ENCODE peak calls at places on chromosomes 11 and 22, in five cellular contexts. G, U, K, I and S are unnamed samples.
A peak's percentile ranks its signal among the peaks of the same experiment; 100 is the strongest.

GRCh38 chr11:4808476-4808875 is 4.3 kb upstream of the OR52R1 start:
- DNase-seq in G (no peak), U (no peak), K (no peak), I (no peak), S (no peak)

GRCh38 chr11:429391-429790 is 12.4 kb downstream of the ANO9 start:
- DNase-seq in G (no peak), U (no peak), K (no peak), I (peak; percentile 52), S (no peak)

GRCh38 chr11:65558002-65558784 is at the start of gene LTBP3:
- DNase-seq in G (peak; percentile 72), U (peak; percentile 69), K (peak; percentile 42), I (peak; percentile 90), S (peak; percentile 89)

GRCh38 chr22:19325296-19325950 is 33.9 kb upstream of the CLTCL1 start:
- DNase-seq in G (peak; percentile 38), U (no peak), K (no peak), I (no peak), S (no peak)

GRCh38 chr11:36718481-36718880 is 120.4 kb upstream of the RAG2 start:
- DNase-seq in G (no peak), U (peak; percentile 35), K (no peak), I (no peak), S (no peak)

GRCh38 chr22:26972281-26972680 is 314.9 kb downstream of the MIAT start:
- DNase-seq in G (no peak), U (no peak), K (no peak), I (no peak), S (no peak)

GRCh38 chr11:29321293-29322132 is 695.3 kb downstream of the KCNA4 start:
- DNase-seq in G (peak; percentile 81), U (no peak), K (no peak), I (no peak), S (peak; percentile 55)

GRCh38 chr11:111301004-111301839 is 2.9 kb downstream of the POU2AF3 start:
- DNase-seq in G (no peak), U (no peak), K (no peak), I (no peak), S (no peak)

GRCh38 chr11:117002639-117003305 is 95.5 kb downstream of the SIK3 start:
- DNase-seq in G (no peak), U (no peak), K (no peak), I (no peak), S (no peak)

GRCh38 chr11:85951049-85951405 is 95.8 kb downstream of the CCDC83 start:
- DNase-seq in G (no peak), U (no peak), K (no peak), I (no peak), S (no peak)

GRCh38 chr11:17845431-17845881 is 110.9 kb downstream of the KCNC1 start:
- DNase-seq in G (peak; percentile 89), U (no peak), K (no peak), I (no peak), S (no peak)

GRCh38 chr22:30861688-30862552 is 106.7 kb downstream of the MORC2 start:
- DNase-seq in G (no peak), U (no peak), K (no peak), I (peak; percentile 25), S (peak; percentile 2)

GRCh38 chr11:128283445-128283844 is 303.9 kb downstream of the ETS1 start:
- DNase-seq in G (no peak), U (no peak), K (no peak), I (no peak), S (no peak)

GRCh38 chr11:17743808-17744119 is 9.2 kb downstream of the KCNC1 start:
- DNase-seq in G (peak; percentile 66), U (no peak), K (no peak), I (no peak), S (no peak)

GRCh38 chr11:93541884-93542752 is 1.1 kb downstream of the SMCO4 start:
- DNase-seq in G (peak; percentile 77), U (peak; percentile 59), K (peak; percentile 31), I (peak; percentile 62), S (peak; percentile 63)

GRCh38 chr22:50739894-50740293 is 1.9 kb downstream of the ACR start:
- DNase-seq in G (no peak), U (no peak), K (no peak), I (no peak), S (no peak)

GRCh38 chr11:46697303-46697702 is 3.1 kb downstream of the ARHGAP1 start:
- DNase-seq in G (no peak), U (no peak), K (no peak), I (peak; percentile 77), S (no peak)

GRCh38 chr11:61080526-61080925 is 21.8 kb upstream of the CD5 start:
- DNase-seq in G (no peak), U (no peak), K (no peak), I (no peak), S (no peak)

GRCh38 chr11:1762537-1763302 is 1.0 kb downstream of the CTSD start:
- DNase-seq in G (peak; percentile 75), U (no peak), K (no peak), I (no peak), S (peak; percentile 71)

GRCh38 chr22:21076907-21077625 is 31.3 kb downstream of the LRRC74B start:
- DNase-seq in G (no peak), U (no peak), K (no peak), I (no peak), S (no peak)

GRCh38 chr11:113901141-113901540 is 3.5 kb upstream of the HTR3B start:
- DNase-seq in G (no peak), U (no peak), K (no peak), I (no peak), S (no peak)

GRCh38 chr22:34702279-34702678 is 363.7 kb upstream of the ISX start:
- DNase-seq in G (no peak), U (no peak), K (no peak), I (no peak), S (no peak)

GRCh38 chr11:12961615-12962014 is 47.5 kb upstream of the RASSF10 start:
- DNase-seq in G (peak; percentile 16), U (no peak), K (no peak), I (peak; percentile 22), S (no peak)

GRCh38 chr11:33617672-33618362 is 82.8 kb downstream of the C11orf91 start:
- DNase-seq in G (peak; percentile 43), U (no peak), K (no peak), I (no peak), S (no peak)

GRCh38 chr11:114348200-114349191 is 51.8 kb downstream of the C11orf71 start:
- DNase-seq in G (peak; percentile 92), U (peak; percentile 64), K (peak; percentile 26), I (peak; percentile 15), S (peak; percentile 80)

GRCh38 chr11:128207861-128208321 is 379.5 kb downstream of the ETS1 start:
- DNase-seq in G (peak; percentile 99), U (no peak), K (no peak), I (no peak), S (peak; percentile 26)

GRCh38 chr22:19748139-19748538 is 12.4 kb upstream of the TBX1 start:
- DNase-seq in G (no peak), U (no peak), K (no peak), I (no peak), S (no peak)

DNA sequence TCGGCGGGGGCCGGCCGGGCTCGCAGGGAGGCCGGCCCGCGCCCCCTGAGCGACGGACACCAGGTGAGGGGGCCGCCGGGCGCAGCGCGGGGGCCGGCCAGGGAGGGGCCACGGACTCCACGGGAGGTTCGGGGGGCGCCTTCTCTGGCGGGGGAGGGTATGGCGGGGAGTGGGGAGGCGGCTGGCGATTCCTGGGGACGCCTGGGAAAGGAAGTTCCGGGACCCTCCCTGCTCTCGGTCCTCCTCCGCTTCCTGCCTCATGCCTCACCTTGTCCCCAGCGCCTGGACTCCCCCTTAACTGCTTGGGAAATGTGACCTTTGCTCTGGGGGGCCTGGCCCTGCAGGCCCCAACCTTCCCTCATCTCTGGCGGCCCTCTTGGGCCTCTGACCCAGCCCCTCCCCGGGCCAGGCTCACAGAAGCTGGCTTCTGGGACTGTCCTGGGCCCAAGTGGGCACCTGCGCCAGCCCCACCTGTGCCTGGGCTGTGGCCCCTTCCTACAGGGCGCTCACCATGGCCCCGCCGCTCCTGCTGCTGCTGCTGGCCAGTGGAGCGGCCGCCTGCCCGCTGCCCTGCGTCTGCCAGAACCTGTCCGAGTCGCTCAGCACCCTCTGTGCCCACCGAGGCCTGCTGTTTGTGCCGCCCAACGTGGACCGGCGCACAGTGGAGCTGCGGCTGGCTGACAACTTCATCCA is 516 bp downstream of the LRFN4 start:
- DNase-seq in G (no peak), U (peak; percentile 44), K (no peak), I (peak; percentile 85), S (peak; percentile 47)
- TF ChIP-seq EZH2phosphoT487 in G (no peak), U (no peak), K (no peak), I (no peak), S (no peak)

GRCh38 chr22:38261478-38261803 is 11.4 kb downstream of the TMEM184B start:
- DNase-seq in G (no peak), U (peak; percentile 62), K (no peak), I (no peak), S (no peak)

GRCh38 chr22:38259370-38259769 is 13.4 kb downstream of the TMEM184B start:
- DNase-seq in G (no peak), U (no peak), K (no peak), I (no peak), S (no peak)

GRCh38 chr22:38262051-38262795 is 10.6 kb downstream of the TMEM184B start:
- DNase-seq in G (peak; percentile 42), U (peak; percentile 65), K (peak; percentile 63), I (peak; percentile 29), S (no peak)

GRCh38 chr22:38258895-38259294 is 13.9 kb downstream of the TMEM184B start:
- DNase-seq in G (no peak), U (no peak), K (no peak), I (no peak), S (no peak)

DNA sequence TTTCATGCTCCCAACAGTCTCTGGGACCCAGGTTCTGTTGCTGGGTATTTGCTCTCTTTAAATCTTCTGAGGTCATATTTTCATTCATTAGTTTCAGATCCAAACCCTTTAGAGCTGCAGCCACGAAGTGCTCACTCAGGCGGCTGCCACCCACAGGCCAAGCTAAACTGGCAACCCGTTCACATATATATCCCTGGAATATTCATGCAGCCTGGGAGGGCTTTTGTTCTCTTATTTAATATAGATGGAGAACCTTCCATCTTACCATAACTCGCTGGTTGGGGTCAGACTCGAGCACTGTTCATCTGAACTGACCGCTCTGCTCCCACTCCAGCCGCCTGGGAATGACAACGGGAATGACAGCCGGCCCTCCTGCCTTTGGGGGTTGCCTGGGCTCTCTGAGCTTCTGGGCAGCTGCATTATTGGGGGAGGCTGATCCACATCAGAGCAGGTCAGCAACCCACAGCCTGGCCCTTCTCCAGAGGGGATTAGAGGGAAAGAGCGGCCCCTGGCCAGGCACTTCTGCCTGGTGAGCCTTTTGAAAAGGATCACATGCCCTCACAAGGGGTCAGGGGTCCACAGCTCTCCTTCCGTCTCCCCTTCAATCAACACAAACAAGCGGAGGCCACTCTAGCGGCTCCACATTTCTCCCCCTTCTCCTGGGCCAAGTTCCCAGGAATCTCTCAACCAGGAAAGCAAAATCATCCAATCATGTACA is 11.9 kb downstream of the TMEM184B start:
- DNase-seq in G (no peak), U (peak; percentile 76), K (peak; percentile 54), I (no peak), S (no peak)
- TF ChIP-seq CTCF in G (no peak), U (no peak), K (peak; percentile 56), I (no peak), S (no peak)

GRCh38 chr22:49052023-49052538 is 775.6 kb downstream of the BRD1 start:
- DNase-seq in G (no peak), U (no peak), K (no peak), I (no peak), S (no peak)
- TF ChIP-seq EZH2phosphoT487 in G (no peak), U (no peak), K (no peak), I (no peak), S (no peak)

DNA sequence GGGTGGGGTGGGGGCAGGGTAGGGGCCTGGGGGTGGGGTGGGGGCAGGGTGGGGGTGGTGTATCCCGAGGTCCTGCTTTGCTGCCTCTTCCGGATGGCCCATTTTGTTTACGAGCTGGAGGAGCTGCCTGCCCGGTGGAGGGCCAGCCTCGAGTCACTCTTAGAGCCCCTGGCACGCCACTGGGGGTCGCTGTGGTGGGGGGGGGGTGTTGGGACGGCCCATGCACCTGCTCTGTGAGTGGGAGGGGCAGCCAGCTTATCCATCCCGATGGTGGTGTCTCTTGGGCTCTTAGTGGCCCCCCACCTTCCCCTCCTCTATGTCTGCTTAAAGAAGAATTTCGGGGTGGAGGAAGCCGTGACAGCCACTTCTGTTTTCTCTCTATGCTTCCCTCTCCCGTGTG is 24.6 kb downstream of the MRGPRD start:
- DNase-seq in G (no peak), U (peak; percentile 68), K (no peak), I (peak; percentile 70), S (no peak)
- TF ChIP-seq CTCF in G (peak; percentile 58), U (peak; percentile 67), K (peak; percentile 32), I (peak; percentile 39), S (peak; percentile 26)